ENCODE peak calls at places on chromosomes 2 and 18, in five cellular contexts. F is progenitor cell of endocrine pancreas, D is activated T-cell treated with anti-CD3 and anti-CD28 coated beads for 1 hour, R is NCI-H69, M is neural progenitor cell. J is an unnamed sample.

GRCh38 chr2:148338544-148338943 is 306.0 kb upstream of the EPC2 start:
- DNase-seq in F (no peak), D (no peak), R (no peak), M (no peak), J (no peak)

GRCh38 chr18:39198376-39198775 is 1632.8 kb upstream of the CELF4 start:
- DNase-seq in F (no peak), D (no peak), R (peak), M (no peak), J (no peak)

GRCh38 chr2:240585101-240585500 is 1.4 kb upstream of the CAPN10 start:
- DNase-seq in F (no peak), D (no peak), R (peak), M (no peak), J (no peak)

GRCh38 chr18:26460449-26461091 is 87.8 kb downstream of the KCTD1 start:
- DNase-seq in F (no peak), D (no peak), R (peak), M (no peak), J (no peak)

GRCh38 chr2:5923957-5924945 is 232.1 kb downstream of the SOX11 start:
- DNase-seq in F (no peak), D (no peak), R (peak), M (no peak), J (no peak)

GRCh38 chr2:6429210-6429986 is 436.3 kb downstream of the CMPK2 start:
- DNase-seq in F (no peak), D (no peak), R (no peak), M (no peak), J (no peak)

GRCh38 chr2:197045115-197045514 is 118.6 kb upstream of the PGAP1 start:
- DNase-seq in F (no peak), D (no peak), R (no peak), M (no peak), J (no peak)

GRCh38 chr2:12441750-12442626 is 274.7 kb upstream of the TRIB2 start:
- DNase-seq in F (no peak), D (no peak), R (no peak), M (peak), J (no peak)

GRCh38 chr2:226791056-226791486 is 8.5 kb downstream of the IRS1 start:
- DNase-seq in F (no peak), D (no peak), R (peak), M (peak), J (no peak)

GRCh38 chr2:84375020-84375419 is 84.1 kb downstream of the SUCLG1 start:
- DNase-seq in F (no peak), D (no peak), R (no peak), M (no peak), J (no peak)

GRCh38 chr2:232386740-232387450 is 8.3 kb downstream of the ALPP start:
- DNase-seq in F (no peak), D (no peak), R (no peak), M (peak), J (no peak)

GRCh38 chr18:44651453-44651852 is 29.2 kb upstream of the SETBP1 start:
- DNase-seq in F (no peak), D (no peak), R (no peak), M (no peak), J (no peak)

GRCh38 chr2:156436477-156437085 is 402 bp downstream of the GPD2 start:
- DNase-seq in F (no peak), D (peak), R (peak), M (peak), J (peak)

GRCh38 chr18:55856191-55856590 is 268.2 kb upstream of the TCF4 start:
- DNase-seq in F (no peak), D (no peak), R (peak), M (no peak), J (no peak)

GRCh38 chr2:234852035-234852434 is 99.8 kb upstream of the SH3BP4 start:
- DNase-seq in F (no peak), D (no peak), R (no peak), M (no peak), J (no peak)

GRCh38 chr2:239249781-239250180 is 151.0 kb downstream of the HDAC4 start:
- DNase-seq in F (no peak), D (no peak), R (peak), M (no peak), J (no peak)

GRCh38 chr2:46548103-46548486 is 68.7 kb downstream of the TMEM247 start:
- DNase-seq in F (no peak), D (no peak), R (no peak), M (no peak), J (no peak)

GRCh38 chr2:100643906-100644501 is 81.2 kb downstream of the PDCL3 start:
- DNase-seq in F (no peak), D (no peak), R (no peak), M (no peak), J (peak)

GRCh38 chr18:68549257-68549871 is 165.5 kb downstream of the TMX3 start:
- DNase-seq in F (no peak), D (no peak), R (no peak), M (no peak), J (no peak)

GRCh38 chr2:10071176-10071575 is 9.0 kb downstream of the CYS1 start:
- DNase-seq in F (no peak), D (no peak), R (no peak), M (no peak), J (no peak)